ENCODE peak calls at places on chromosomes 12 and 14, in seven cellular contexts. P, A, I, T, B, L and J are unnamed samples.

GRCh38 chr14:50762001-50762930 is 68.7 kb downstream of the NIN start:
- DNase-seq in P (no peak), A (no peak), I (peak), T (no peak), B (peak), L (no peak), J (no peak)

GRCh38 chr12:112738531-112738930 is 53.0 kb upstream of the RPH3A start:
- DNase-seq in P (no peak), A (no peak), I (peak), T (no peak), B (peak), L (no peak), J (no peak)

GRCh38 chr14:101233861-101234587 is 327.3 kb upstream of the DIO3 start:
- DNase-seq in P (peak), A (no peak), I (no peak), T (no peak), B (no peak), L (no peak), J (no peak)

GRCh38 chr14:85934123-85934885 is 404.4 kb downstream of the FLRT2 start:
- DNase-seq in P (no peak), A (no peak), I (no peak), T (no peak), B (peak), L (peak), J (peak)

GRCh38 chr12:113068312-113068935 is 11.9 kb downstream of the DTX1 start:
- DNase-seq in P (no peak), A (no peak), I (no peak), T (no peak), B (no peak), L (no peak), J (no peak)

GRCh38 chr14:100192250-100192671 is 32.8 kb upstream of the DEGS2 start:
- DNase-seq in P (no peak), A (peak), I (no peak), T (no peak), B (no peak), L (no peak), J (peak)

GRCh38 chr12:62605972-62606371 is 139.3 kb downstream of the MON2 start:
- DNase-seq in P (peak), A (no peak), I (no peak), T (no peak), B (no peak), L (no peak), J (no peak)

GRCh38 chr14:99418217-99418616 is 62.4 kb downstream of the SETD3 start:
- DNase-seq in P (no peak), A (no peak), I (no peak), T (no peak), B (no peak), L (no peak), J (no peak)

GRCh38 chr12:6899837-6900519 is 4.6 kb upstream of the LRRC23 start:
- DNase-seq in P (no peak), A (no peak), I (no peak), T (no peak), B (peak), L (no peak), J (peak)

GRCh38 chr12:6069452-6070093 is 54.9 kb downstream of the VWF start:
- DNase-seq in P (no peak), A (no peak), I (peak), T (no peak), B (peak), L (no peak), J (no peak)

GRCh38 chr12:52230364-52231281 is 2.4 kb upstream of the KRT7 start:
- DNase-seq in P (peak), A (no peak), I (peak), T (no peak), B (peak), L (no peak), J (no peak)

GRCh38 chr12:54240971-54241588 is 38.8 kb downstream of the CBX5 start:
- DNase-seq in P (no peak), A (no peak), I (no peak), T (no peak), B (no peak), L (no peak), J (no peak)

GRCh38 chr12:110122929-110123328 is 1.2 kb upstream of the IFT81 start:
- DNase-seq in P (no peak), A (no peak), I (no peak), T (no peak), B (no peak), L (no peak), J (no peak)

GRCh38 chr14:104938960-104939359 is 14.3 kb downstream of the PLD4 start:
- DNase-seq in P (no peak), A (no peak), I (no peak), T (no peak), B (no peak), L (no peak), J (no peak)

GRCh38 chr12:64767495-64767894 is 8.3 kb upstream of the GNS start:
- DNase-seq in P (no peak), A (no peak), I (no peak), T (no peak), B (no peak), L (no peak), J (no peak)

GRCh38 chr14:58969951-58970751 is 218.3 kb upstream of the DAAM1 start:
- DNase-seq in P (peak), A (no peak), I (no peak), T (no peak), B (peak), L (no peak), J (no peak)

GRCh38 chr14:101109981-101110728 is 206.6 kb upstream of the RTL1 start:
- DNase-seq in P (no peak), A (no peak), I (no peak), T (peak), B (no peak), L (no peak), J (no peak)

GRCh38 chr14:104516906-104517305 is 62.7 kb upstream of the C14orf180 start:
- DNase-seq in P (no peak), A (no peak), I (no peak), T (no peak), B (no peak), L (no peak), J (no peak)

GRCh38 chr12:59041241-59042121 is 121.2 kb upstream of the LRIG3 start:
- DNase-seq in P (no peak), A (no peak), I (peak), T (peak), B (peak), L (no peak), J (no peak)

GRCh38 chr12:118107026-118107425 is 3.2 kb upstream of the VSIG10 start:
- DNase-seq in P (no peak), A (no peak), I (no peak), T (no peak), B (no peak), L (no peak), J (no peak)

DNA sequence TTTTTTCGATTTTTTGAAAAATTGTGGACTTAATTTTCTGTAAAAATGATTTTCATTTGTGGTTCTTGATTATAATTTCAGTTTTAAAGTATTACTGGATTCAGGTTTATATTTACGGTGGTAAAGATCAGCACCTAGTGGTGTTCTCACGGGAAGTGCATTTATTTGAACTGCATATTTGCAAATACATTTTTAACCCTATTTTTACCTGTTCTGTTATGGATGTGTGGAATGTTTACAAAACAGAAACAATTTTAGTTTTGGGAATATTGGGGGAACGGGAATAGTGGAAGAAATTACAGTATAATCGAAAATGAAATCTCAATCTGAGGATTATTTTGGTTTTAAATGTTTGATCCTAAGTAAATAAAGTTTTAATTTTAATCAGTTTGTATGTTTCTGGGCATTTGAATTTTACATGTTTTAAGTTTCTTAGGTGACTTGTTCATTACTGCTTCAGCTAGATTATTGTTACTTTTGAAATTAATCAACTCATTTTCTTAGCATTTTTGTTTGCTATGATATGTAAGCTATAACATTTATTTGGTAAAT is 805 bp downstream of the ATF7IP start:
- DNase-seq in P (no peak), A (no peak), I (no peak), T (peak), B (no peak), L (no peak), J (no peak)
- TF ChIP-seq CTCF in P (peak), A (peak), I (peak), T (peak), B (peak), L (peak), J (no peak)

GRCh38 chr12:27123642-27124041 is 41.3 kb upstream of the C12orf71 start:
- DNase-seq in P (peak), A (no peak), I (no peak), T (no peak), B (peak), L (peak), J (no peak)
- TF ChIP-seq CTCF in P (peak), A (no peak), I (no peak), T (peak), B (no peak), L (peak), J (no peak)

DNA sequence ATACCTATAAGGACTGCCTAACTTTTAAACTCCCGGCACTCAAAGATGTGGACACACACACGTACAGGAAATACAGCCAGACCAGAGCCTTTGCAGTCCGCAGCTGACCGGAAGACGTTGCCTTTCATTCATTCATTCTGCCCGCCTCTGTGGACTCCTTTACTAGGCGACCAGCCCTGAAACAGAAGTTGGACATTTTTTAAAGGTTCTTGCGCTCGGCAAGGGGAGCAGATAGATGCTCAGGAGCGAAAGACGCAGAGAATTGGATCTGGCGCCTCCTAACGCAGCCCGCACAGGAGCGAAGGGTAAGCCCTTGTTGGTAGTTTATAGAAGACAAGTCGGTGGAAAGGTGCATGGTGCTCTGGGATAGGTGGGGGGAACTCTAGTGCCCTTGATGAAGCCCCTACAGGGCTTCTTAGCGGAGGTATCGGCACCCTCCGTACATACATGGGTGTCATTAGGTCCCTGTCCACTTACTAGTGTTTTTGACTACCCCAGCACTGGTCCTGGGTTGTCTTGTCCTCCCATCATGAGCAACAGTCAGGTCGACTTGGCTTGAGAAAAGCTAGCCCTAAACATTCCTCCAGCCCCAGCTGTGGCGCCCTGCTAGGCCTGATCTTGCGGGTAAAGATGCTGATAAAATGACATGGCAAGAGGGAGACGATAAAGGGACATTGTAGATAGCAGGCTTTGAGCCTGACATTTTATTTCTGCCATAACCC is at the start of gene KDM2B:
- DNase-seq in P (peak), A (no peak), I (no peak), T (peak), B (peak), L (no peak), J (peak)
- TF ChIP-seq CTCF in P (no peak), A (no peak), I (no peak), T (no peak), B (no peak), L (no peak), J (no peak)

GRCh38 chr12:71551529-71551928 is 111.9 kb downstream of the LGR5 start:
- DNase-seq in P (peak), A (no peak), I (peak), T (no peak), B (peak), L (peak), J (no peak)
- TF ChIP-seq CTCF in P (peak), A (no peak), I (peak), T (peak), B (peak), L (no peak), J (no peak)

GRCh38 chr12:124392271-124392990 is 97.5 kb downstream of the RFLNA start:
- DNase-seq in P (peak), A (no peak), I (no peak), T (no peak), B (no peak), L (peak), J (peak)
- TF ChIP-seq CTCF in P (no peak), A (no peak), I (peak), T (peak), B (peak), L (no peak), J (no peak)

GRCh38 chr12:3313066-3313465 is 177.9 kb upstream of the PRMT8 start:
- DNase-seq in P (no peak), A (no peak), I (peak), T (no peak), B (peak), L (no peak), J (no peak)
- TF ChIP-seq CTCF in P (no peak), A (no peak), I (no peak), T (no peak), B (no peak), L (no peak), J (no peak)

GRCh38 chr14:27315477-27315876 is 717.6 kb upstream of the NOVA1 start:
- DNase-seq in P (no peak), A (no peak), I (no peak), T (no peak), B (no peak), L (no peak), J (no peak)
- TF ChIP-seq CTCF in P (no peak), A (no peak), I (no peak), T (no peak), B (no peak), L (no peak), J (no peak)

DNA sequence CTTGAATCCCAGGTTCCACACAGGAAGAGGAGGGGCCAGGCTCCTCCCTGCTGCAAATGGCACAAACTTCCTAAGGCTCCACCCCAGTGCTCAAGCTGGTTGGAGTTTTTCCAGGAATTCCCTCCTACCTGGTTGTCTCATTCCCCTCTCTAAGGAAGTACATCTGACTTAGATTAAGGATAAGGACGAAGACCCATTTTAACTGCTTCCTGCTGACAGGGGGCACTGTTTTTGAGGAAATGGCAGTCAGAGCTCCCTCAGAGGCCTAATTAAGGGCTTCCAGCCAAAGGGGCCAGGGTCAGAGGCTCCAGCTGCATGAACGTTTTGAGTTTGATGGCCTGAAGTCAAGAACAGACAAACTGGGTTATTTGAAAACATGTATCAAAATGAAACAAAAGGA is 1084.7 kb downstream of the SLC6A15 start:
- DNase-seq in P (peak), A (no peak), I (no peak), T (peak), B (no peak), L (no peak), J (no peak)
- TF ChIP-seq CTCF in P (peak), A (no peak), I (no peak), T (peak), B (no peak), L (no peak), J (no peak)

DNA sequence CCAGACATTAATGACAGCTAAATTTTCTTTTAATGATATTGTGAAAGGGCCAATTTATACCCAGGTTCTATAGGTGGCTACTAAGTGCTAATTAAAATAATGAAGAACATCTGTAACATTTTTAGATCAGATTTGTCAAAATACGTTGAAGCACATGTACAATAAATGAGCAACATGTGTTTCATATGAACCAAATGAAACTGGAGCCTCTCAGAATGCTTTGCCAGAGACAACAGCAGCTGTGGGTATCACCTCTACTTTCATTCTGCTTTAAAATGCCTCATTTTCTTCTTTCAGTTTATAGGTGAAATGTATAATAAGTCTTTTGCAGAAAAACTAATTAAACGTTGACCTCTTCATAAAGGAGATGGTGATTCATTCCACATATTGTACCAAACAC is 26.1 kb upstream of the MYF6 start:
- DNase-seq in P (no peak), A (no peak), I (no peak), T (no peak), B (no peak), L (no peak), J (no peak)
- TF ChIP-seq CTCF in P (no peak), A (no peak), I (no peak), T (no peak), B (no peak), L (no peak), J (no peak)